ENCODE peak calls at places on chromosome 18, in six cellular contexts. J is H9, T is heart right ventricle, U is PC-9, F is stomach, Y is Panc1. V is an unnamed sample. For H3K4me1, the result is how much of the 10 kb centered on the place peaks cover.

GRCh38 chr18:21191596-21192307 is 50.3 kb upstream of the GREB1L start:
- DNase-seq in J (peak), T (peak), U (peak), F (peak), Y (no peak), V (peak)

GRCh38 chr18:46283268-46283667 is 179.1 kb downstream of the HAUS1 start:
- DNase-seq in J (no peak), T (no peak), U (no peak), F (no peak), Y (no peak), V (no peak)

GRCh38 chr18:42559292-42559691 is 556.2 kb downstream of the RIT2 start:
- DNase-seq in J (no peak), T (no peak), U (no peak), F (no peak), Y (no peak), V (no peak)

GRCh38 chr18:76483780-76484179 is 11.3 kb downstream of the ZNF516 start:
- DNase-seq in J (no peak), T (no peak), U (no peak), F (no peak), Y (no peak), V (no peak)

GRCh38 chr18:27181726-27182125 is 3.4 kb downstream of the CHST9 start:
- DNase-seq in J (no peak), T (no peak), U (no peak), F (no peak), Y (no peak), V (no peak)

GRCh38 chr18:1047406-1047805 is 142.7 kb downstream of the ADCYAP1 start:
- DNase-seq in J (no peak), T (no peak), U (no peak), F (no peak), Y (no peak), V (no peak)

GRCh38 chr18:78914586-78914935 is 65.1 kb upstream of the SALL3 start:
- DNase-seq in J (no peak), T (no peak), U (no peak), F (no peak), Y (no peak), V (no peak)

GRCh38 chr18:68445668-68446426 is 269.1 kb downstream of the TMX3 start:
- DNase-seq in J (no peak), T (no peak), U (no peak), F (no peak), Y (no peak), V (no peak)

GRCh38 chr18:10290244-10291240 is 163.9 kb upstream of the APCDD1 start:
- DNase-seq in J (no peak), T (no peak), U (no peak), F (no peak), Y (no peak), V (no peak)

GRCh38 chr18:48801728-48802542 is 148.8 kb downstream of the SMAD7 start:
- DNase-seq in J (peak), T (no peak), U (no peak), F (peak), Y (no peak), V (no peak)

GRCh38 chr18:39521164-39521563 is 1955.6 kb upstream of the CELF4 start:
- DNase-seq in J (no peak), T (no peak), U (no peak), F (no peak), Y (no peak), V (no peak)

GRCh38 chr18:79819064-79819725 is 21.5 kb downstream of the KCNG2 start:
- DNase-seq in J (no peak), T (no peak), U (no peak), F (peak), Y (no peak), V (no peak)

GRCh38 chr18:77069931-77070330 is 62.7 kb downstream of the MBP start:
- DNase-seq in J (no peak), T (no peak), U (no peak), F (no peak), Y (no peak), V (no peak)

GRCh38 chr18:10490401-10491289 is 35.2 kb upstream of the NAPG start:
- DNase-seq in J (peak), T (no peak), U (peak), F (no peak), Y (peak), V (no peak)

GRCh38 chr18:23825496-23825895 is 136.2 kb downstream of the LAMA3 start:
- DNase-seq in J (no peak), T (no peak), U (no peak), F (no peak), Y (no peak), V (no peak)

GRCh38 chr18:78982186-78982585 is 2.6 kb downstream of the SALL3 start:
- DNase-seq in J (no peak), T (no peak), U (no peak), F (no peak), Y (no peak), V (no peak)

GRCh38 chr18:71105078-71105819 is 816.4 kb downstream of the SOCS6 start:
- DNase-seq in J (no peak), T (no peak), U (no peak), F (no peak), Y (no peak), V (no peak)

GRCh38 chr18:56333846-56334245 is 304.5 kb downstream of the TXNL1 start:
- DNase-seq in J (no peak), T (no peak), U (no peak), F (no peak), Y (no peak), V (no peak)

GRCh38 chr18:44548291-44549221 is 132.1 kb upstream of the SETBP1 start:
- DNase-seq in J (no peak), T (peak), U (no peak), F (no peak), Y (no peak), V (no peak)

GRCh38 chr18:31101148-31102019 is 837 bp downstream of the DSC2 start:
- DNase-seq in J (peak), T (peak), U (peak), F (peak), Y (no peak), V (peak)

GRCh38 chr18:67215686-67216085 is 300.8 kb downstream of the DSEL start:
- DNase-seq in J (no peak), T (no peak), U (no peak), F (no peak), Y (no peak), V (no peak)

GRCh38 chr18:3457261-3457724 is 7.3 kb downstream of the TGIF1 start:
- DNase-seq in J (no peak), T (no peak), U (no peak), F (peak), Y (no peak), V (no peak)

GRCh38 chr18:3456686-3457069 is 6.7 kb downstream of the TGIF1 start:
- DNase-seq in J (no peak), T (no peak), U (no peak), F (no peak), Y (no peak), V (no peak)

GRCh38 chr18:3454365-3455089 is 4.6 kb downstream of the TGIF1 start:
- DNase-seq in J (peak), T (no peak), U (peak), F (no peak), Y (no peak), V (no peak)

GRCh38 chr18:3455090-3455640 is 5.2 kb downstream of the TGIF1 start:
- DNase-seq in J (no peak), T (no peak), U (no peak), F (no peak), Y (no peak), V (no peak)

DNA sequence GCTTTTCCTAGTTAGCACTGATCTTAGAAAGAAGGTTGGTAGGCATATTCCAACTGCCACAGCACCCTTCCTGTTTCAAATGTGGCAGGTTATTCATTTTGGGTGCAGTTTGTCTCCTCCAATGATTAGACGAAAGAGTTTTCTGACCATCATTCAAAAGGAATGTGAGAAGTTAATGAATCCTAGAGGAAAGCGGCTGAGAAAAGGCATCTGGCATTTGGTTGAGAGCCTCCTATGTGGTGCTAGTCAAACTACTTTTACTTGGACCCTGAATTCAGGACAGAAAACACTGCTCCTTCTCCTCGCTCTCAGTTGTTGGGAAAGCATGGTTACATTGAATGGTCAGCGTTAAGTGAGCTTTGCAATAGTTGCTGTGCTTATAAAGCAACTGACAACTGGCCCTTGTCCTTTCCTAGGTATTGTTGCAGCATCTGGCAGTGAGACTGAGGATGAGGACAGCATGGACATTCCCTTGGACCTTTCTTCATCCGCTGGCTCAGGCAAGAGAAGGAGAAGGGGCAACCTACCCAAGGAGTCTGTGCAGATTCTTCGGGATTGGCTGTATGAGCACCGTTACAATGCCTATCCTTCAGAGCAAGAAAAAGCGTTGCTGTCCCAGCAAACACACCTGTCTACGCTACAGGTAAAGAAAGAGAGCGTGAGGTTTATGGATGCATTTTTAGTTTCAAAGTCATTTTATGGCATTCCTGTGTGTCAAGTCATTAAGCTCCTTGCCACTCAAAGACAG is 6.1 kb downstream of the TGIF1 start:
- DNase-seq in J (no peak), T (no peak), U (no peak), F (no peak), Y (no peak), V (no peak)
- H3K4me1 ChIP-seq in J (under half), T (under half), U (under half), F (half or more), Y (half or more), V (under half)

DNA sequence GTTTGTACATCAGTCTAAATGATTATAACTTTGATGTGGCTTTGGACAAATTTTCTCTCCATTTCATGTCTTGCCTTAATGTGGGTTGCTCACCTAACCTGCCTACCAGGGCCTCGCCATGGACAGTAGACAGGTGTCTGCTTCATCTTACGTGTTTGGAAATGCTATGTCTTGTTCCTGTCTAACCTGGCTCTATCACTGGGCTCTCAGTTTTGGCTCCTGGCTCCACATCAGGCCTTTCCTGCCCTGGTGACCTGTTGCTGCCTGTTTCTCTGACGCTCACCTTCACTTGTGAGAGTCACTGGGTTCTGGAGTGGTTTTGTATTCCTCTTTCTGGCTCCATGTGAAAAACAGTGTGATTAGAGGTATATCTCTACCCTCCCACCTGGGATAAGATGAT is 65.9 kb downstream of the PHLPP1 start:
- DNase-seq in J (no peak), T (no peak), U (no peak), F (no peak), Y (no peak), V (no peak)
- H3K4me1 ChIP-seq in J (under half), T (under half), U (under half), F (under half), Y (under half), V (under half)

GRCh38 chr18:50401888-50402287 is 27.0 kb downstream of the SKA1 start:
- DNase-seq in J (peak), T (peak), U (peak), F (peak), Y (no peak), V (no peak)
- H3K4me1 ChIP-seq in J (under half), T (under half), U (under half), F (under half), Y (under half), V (under half)

DNA sequence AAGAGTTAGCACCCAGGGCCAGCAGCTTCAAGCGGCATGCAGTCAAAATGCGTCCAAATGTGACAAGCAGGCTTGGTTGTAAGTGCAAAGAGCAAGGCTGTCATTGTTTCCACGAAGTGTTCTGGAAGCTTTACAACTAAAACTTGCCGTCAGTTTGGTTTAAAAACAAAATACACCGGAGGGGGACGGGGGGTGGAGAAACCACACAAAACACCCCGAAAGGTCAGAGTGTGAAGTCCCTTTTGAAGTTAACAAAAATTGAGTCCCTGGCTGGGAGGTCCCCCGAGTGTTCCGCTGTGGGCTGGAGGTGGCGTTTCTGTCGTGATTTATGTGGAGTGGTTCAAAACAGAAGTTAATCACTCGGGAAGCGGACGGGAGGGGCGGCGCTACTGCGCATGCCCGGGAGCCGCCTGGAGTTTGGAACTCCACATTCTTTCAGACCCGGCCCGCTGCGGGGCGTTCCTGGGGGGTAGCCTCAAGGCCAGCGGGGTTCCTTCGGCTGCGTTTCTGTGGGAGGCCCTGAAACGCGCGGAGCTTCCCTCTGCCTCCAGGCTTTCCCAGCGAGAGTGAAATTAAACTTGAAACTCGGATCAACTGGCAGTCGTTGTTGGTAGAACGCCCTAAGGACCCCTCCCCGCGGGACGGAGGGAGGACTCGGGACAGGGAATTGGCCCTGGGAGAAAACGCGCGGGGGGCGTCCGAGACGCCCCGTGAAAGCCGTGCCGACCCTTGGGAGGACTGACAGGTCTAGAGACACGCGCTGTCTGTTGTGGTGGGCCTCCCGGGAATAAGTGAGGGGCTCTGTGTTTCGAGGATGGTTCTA is 1.4 kb downstream of the TGIF1 start:
- DNase-seq in J (peak), T (peak), U (peak), F (peak), Y (no peak), V (no peak)
- H3K4me1 ChIP-seq in J (under half), T (under half), U (under half), F (half or more), Y (under half), V (under half)

V was measured in NT2/D1.